ENCODE peak calls at places on chromosome 9, in four cellular contexts. J, V, A and D are unnamed samples.

GRCh38 chr9:133892193-133892920 is 99.8 kb downstream of the VAV2 start:
- DNase-seq in J (no peak), V (no peak), A (no peak), D (no peak)

GRCh38 chr9:111399772-111400563 is 69.9 kb upstream of the OR2K2 start:
- DNase-seq in J (no peak), V (no peak), A (peak), D (no peak)

GRCh38 chr9:70573308-70573707 is 158.9 kb upstream of the KLF9 start:
- DNase-seq in J (no peak), V (no peak), A (no peak), D (no peak)

GRCh38 chr9:125544988-125545651 is 161.9 kb downstream of the MAPKAP1 start:
- DNase-seq in J (no peak), V (no peak), A (no peak), D (no peak)

GRCh38 chr9:3783156-3783555 is 257.4 kb upstream of the RFX3 start:
- DNase-seq in J (no peak), V (no peak), A (no peak), D (no peak)

GRCh38 chr9:109588415-109588814 is 90.3 kb upstream of the PTPN3 start:
- DNase-seq in J (no peak), V (no peak), A (no peak), D (no peak)

GRCh38 chr9:28073278-28073677 is 500.0 kb upstream of the C9orf72 start:
- DNase-seq in J (no peak), V (no peak), A (peak), D (no peak)

GRCh38 chr9:893843-894420 is 52.4 kb downstream of the DMRT1 start:
- DNase-seq in J (peak), V (peak), A (peak), D (peak)

GRCh38 chr9:98597372-98597771 is 111.4 kb downstream of the GABBR2 start:
- DNase-seq in J (no peak), V (no peak), A (no peak), D (no peak)

GRCh38 chr9:95058795-95059386 is 258.6 kb downstream of the FANCC start:
- DNase-seq in J (no peak), V (no peak), A (no peak), D (no peak)

GRCh38 chr9:107286057-107286456 is 3.0 kb downstream of the RAD23B start:
- DNase-seq in J (no peak), V (no peak), A (peak), D (no peak)

GRCh38 chr9:33714989-33715388 is 80.4 kb upstream of the PRSS3 start:
- DNase-seq in J (peak), V (no peak), A (no peak), D (no peak)

GRCh38 chr9:137454145-137454505 is 5.0 kb downstream of the NSMF start:
- DNase-seq in J (no peak), V (no peak), A (peak), D (peak)

GRCh38 chr9:137453643-137454081 is 5.5 kb downstream of the NSMF start:
- DNase-seq in J (peak), V (no peak), A (peak), D (peak)

GRCh38 chr9:137449931-137450537 is 8.9 kb upstream of the ENTPD8 start:
- DNase-seq in J (peak), V (no peak), A (no peak), D (no peak)

GRCh38 chr9:137452761-137453642 is 6.1 kb downstream of the NSMF start:
- DNase-seq in J (no peak), V (no peak), A (no peak), D (no peak)

DNA sequence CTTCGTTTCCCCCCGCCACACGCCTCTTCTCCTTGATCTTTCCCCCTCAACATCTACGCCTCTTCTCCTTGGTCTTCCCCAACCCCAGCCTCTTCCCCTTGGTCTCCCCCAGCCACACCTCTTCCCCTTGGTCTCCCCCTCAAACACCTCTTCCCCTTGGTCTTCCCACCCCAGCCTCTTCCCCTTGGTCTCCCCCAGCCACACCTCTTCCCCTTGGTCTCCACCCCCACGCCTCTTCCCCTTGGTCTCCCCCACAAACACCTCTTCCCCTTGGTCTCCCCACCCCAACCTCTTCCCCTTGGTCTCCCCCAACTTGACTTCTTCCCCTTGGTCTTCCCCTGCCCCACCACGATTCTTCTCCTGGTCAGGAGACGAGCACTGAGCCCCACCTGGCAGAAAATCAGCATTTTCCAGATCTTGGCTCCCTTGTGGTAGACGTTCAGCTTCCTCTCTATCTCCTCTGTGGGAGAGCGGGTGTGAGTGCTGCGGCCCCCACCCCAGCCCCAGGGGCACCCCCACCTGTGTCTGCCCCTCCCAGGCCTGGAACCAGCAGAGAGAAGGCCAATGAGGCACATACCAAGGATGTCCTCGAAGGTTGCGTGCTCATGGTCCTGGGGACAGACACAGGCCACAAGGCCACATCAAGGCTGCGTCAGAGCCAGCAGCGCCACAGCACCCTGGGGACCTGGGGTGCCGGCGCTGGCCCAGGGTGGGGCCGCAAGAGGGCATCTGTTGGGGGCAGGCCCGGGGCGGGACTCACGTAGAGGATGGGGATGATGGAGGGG is 7.0 kb downstream of the NSMF start:
- DNase-seq in J (peak), V (no peak), A (no peak), D (no peak)
- TF ChIP-seq SPI1 in J (peak), V (no peak), A (no peak), D (no peak)

DNA sequence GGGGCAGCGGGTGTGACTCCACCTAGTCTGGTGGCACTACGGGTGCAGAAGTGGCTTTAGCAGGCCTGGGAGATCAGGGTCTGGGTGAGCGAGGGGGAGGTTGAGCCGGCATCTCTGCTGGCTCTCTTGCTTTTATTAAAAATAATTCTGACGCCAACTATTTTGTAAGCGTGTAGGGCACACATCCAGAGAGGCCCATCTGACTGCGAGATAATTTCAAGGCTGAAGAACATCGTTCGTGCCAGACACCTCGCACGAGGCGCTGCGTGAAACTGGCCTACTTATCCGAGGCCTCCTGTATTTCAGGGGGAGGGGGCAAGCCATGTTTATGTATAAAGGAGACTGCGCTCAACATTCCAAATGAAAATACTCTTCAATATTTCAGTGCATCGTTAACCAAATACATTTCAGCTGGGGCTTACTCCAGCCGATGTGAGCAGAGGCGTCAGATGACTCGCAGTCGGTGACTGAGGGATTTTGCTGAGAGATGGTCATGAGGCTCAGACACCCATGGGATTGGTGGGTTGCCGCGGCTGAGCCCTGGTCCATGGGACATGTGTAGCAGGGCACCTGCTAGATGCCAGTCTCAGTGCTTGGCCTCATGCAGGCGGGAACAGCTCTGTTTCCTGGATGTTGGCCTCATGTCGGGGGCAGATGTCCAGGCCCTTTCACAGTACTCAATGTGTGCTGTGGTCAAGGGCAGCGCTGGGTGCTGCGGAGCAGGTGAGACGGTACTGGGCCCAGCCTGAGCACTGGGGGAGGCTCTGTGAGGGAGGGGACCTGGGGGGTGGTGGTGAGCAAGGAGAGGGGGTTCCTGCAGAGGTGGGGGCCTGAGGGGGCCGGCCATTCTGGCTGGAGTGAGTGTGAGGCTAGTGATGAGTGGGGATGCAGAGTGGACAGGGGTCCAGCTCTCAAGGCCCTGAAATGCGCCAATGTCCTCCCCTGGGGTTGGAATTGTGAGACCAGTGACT is 201.5 kb downstream of the DAB2IP start:
- DNase-seq in J (no peak), V (no peak), A (no peak), D (no peak)
- TF ChIP-seq POLR2AphosphoS5 in J (no peak), V (no peak), A (no peak), D (no peak)

DNA sequence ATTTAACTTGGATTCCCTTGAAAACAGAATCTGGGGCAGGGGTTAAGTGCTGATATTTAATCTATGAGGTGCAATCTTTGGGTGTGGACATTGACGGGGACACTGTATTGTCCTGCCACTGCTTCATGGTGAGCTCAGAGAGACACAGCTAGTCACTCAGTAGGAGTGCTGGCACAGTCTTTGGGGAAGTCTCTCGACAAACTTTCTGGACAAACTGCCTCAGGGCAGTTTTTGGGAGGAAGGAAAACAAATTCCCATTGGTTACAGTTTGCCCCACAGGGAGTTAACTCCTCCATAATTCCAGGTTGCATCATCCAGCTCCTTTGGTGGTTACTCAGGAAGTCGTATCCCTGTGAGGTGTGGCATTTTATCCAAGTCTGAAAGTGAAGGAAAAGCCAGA is 17.9 kb downstream of the HNRNPK start:
- DNase-seq in J (no peak), V (no peak), A (no peak), D (no peak)
- TF ChIP-seq SPI1 in J (no peak), V (no peak), A (no peak), D (no peak)

GRCh38 chr9:14451949-14452348 is 138.0 kb upstream of the NFIB start:
- DNase-seq in J (no peak), V (no peak), A (no peak), D (no peak)
- TF ChIP-seq POLR2AphosphoS5 in J (no peak), V (no peak), A (no peak), D (no peak)

GRCh38 chr9:84137968-84138367 is 157.4 kb downstream of the RMI1 start:
- DNase-seq in J (no peak), V (no peak), A (no peak), D (no peak)

GRCh38 chr9:84138543-84138942 is 157.9 kb downstream of the RMI1 start:
- DNase-seq in J (no peak), V (no peak), A (no peak), D (no peak)

GRCh38 chr9:84141762-84142370 is 161.3 kb downstream of the RMI1 start:
- DNase-seq in J (no peak), V (no peak), A (no peak), D (no peak)

GRCh38 chr9:84139296-84140100 is 158.9 kb downstream of the RMI1 start:
- DNase-seq in J (no peak), V (peak), A (no peak), D (no peak)

GRCh38 chr9:84140535-84141101 is 160.0 kb downstream of the RMI1 start:
- DNase-seq in J (no peak), V (no peak), A (no peak), D (no peak)
- TF ChIP-seq SPI1 in J (no peak), V (no peak), A (no peak), D (no peak)

DNA sequence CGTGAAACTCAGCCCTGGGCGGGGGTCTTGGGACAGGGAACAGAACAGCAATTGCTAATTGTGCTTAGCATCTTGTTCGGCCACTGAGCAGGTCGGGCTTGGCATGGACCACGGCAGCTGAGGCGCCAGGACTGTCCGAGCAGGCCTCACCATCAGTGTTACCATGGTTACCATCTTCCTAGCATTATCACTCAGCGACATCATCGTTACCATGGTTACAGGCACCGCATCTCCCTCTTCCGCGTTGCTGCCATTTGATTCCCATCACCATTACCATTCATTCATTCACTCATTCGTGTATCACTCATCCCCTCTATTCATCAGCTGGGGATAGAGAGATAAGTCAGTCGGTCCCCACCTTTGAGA is 81.0 kb upstream of the ZBTB43 start:
- DNase-seq in J (no peak), V (no peak), A (no peak), D (no peak)
- TF ChIP-seq POLR2AphosphoS5 in J (no peak), V (no peak), A (no peak), D (no peak)

DNA sequence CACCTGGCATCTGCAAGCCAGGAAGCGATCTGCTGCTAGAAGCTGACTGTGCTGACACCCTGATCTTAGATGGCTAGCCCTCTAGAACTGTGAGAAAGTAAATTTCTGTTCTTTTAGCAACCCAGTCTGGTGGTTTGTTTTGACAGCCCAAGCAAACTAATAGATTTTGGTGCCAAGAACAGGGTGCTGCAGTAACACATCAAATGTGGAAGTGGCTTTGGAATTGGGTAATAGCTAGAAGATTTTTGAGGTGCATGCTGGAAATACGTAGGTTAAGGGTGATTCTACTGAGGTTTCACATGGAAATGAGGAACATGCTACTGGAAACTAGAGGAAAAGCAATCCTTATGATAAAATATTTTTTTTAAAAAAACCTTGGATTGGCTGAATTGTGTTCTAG is 153.5 kb upstream of the SH3GL2 start:
- DNase-seq in J (no peak), V (no peak), A (no peak), D (no peak)
- TF ChIP-seq SPI1 in J (peak), V (no peak), A (no peak), D (no peak)

GRCh38 chr9:130938652-130939404 is at the start of gene FIBCD1:
- DNase-seq in J (peak), V (no peak), A (peak), D (peak)
- TF ChIP-seq POLR2AphosphoS5 in J (no peak), V (no peak), A (no peak), D (no peak)

GRCh38 chr9:129320575-129321311 is 142.7 kb upstream of the IER5L start:
- DNase-seq in J (peak), V (peak), A (peak), D (peak)
- TF ChIP-seq SPI1 in J (no peak), V (no peak), A (no peak), D (no peak)

GRCh38 chr9:89659473-89660256 is 54.9 kb downstream of the GADD45G start:
- DNase-seq in J (no peak), V (no peak), A (no peak), D (no peak)

GRCh38 chr9:89661956-89662717 is 57.3 kb downstream of the GADD45G start:
- DNase-seq in J (no peak), V (no peak), A (peak), D (no peak)

GRCh38 chr9:89660286-89660685 is 55.5 kb downstream of the GADD45G start:
- DNase-seq in J (no peak), V (no peak), A (no peak), D (no peak)

GRCh38 chr9:89662718-89663246 is 58.0 kb downstream of the GADD45G start:
- DNase-seq in J (no peak), V (no peak), A (no peak), D (no peak)

DNA sequence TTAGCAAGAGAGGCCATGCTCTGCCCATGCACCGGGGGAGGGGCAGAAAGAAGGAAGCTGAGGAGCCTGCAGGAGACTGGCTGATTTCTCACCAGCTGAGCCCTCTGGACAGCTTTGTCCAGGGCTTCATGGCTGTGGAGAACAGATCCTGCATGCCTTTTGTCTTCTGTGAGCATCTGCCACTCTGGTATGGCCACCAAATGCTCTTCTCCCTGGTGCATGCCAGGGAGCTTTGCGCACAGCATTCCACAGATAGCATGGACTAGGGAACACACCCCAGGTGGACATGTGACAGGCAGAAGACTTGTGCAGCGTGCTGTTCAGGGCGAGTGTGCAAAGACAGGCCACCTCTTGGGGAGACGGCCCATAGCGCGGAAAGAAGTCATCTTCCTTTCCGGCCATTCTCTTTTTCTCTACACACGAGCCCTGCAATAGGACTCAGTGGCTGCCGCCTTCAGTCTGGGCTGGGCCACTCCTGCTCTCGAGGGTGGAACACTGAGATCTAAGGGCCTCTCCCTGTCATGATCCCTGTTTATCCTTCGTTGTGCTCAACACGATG is 56.7 kb downstream of the GADD45G start:
- DNase-seq in J (no peak), V (no peak), A (no peak), D (no peak)
- TF ChIP-seq POLR2AphosphoS5 in J (no peak), V (no peak), A (no peak), D (no peak)